ENCODE peak calls at places on chromosome 14, in four cellular contexts. X, I, J and R are unnamed samples.

GRCh38 chr14:25833341-25834121 is 764.3 kb downstream of the NOVA1 start:
- DNase-seq in X (peak), J (no peak), I (peak), R (no peak)

GRCh38 chr14:77213657-77214016 is 32.0 kb downstream of the TMEM63C start:
- DNase-seq in J (no peak), X (no peak), I (no peak), R (no peak)

GRCh38 chr14:20667957-20668356 is 16.4 kb upstream of the RNASE4 start:
- DNase-seq in J (peak), X (no peak), I (no peak), R (no peak)

GRCh38 chr14:59931237-59931636 is 11.3 kb downstream of the LRRC9 start:
- DNase-seq in J (no peak), X (no peak), I (no peak), R (no peak)

GRCh38 chr14:35806006-35806907 is 2.8 kb downstream of the RALGAPA1 start:
- DNase-seq in I (no peak), X (peak), J (no peak), R (no peak)

GRCh38 chr14:21015312-21015711 is 9.5 kb downstream of the NDRG2 start:
- DNase-seq in I (no peak), X (no peak), J (no peak), R (no peak)

GRCh38 chr14:100824946-100825690 is 800 bp upstream of the MEG3 start:
- DNase-seq in J (no peak), I (no peak), X (no peak), R (no peak)

GRCh38 chr14:95077380-95077779 is 79.9 kb downstream of the DICER1 start:
- DNase-seq in I (no peak), X (no peak), J (no peak), R (no peak)

DNA sequence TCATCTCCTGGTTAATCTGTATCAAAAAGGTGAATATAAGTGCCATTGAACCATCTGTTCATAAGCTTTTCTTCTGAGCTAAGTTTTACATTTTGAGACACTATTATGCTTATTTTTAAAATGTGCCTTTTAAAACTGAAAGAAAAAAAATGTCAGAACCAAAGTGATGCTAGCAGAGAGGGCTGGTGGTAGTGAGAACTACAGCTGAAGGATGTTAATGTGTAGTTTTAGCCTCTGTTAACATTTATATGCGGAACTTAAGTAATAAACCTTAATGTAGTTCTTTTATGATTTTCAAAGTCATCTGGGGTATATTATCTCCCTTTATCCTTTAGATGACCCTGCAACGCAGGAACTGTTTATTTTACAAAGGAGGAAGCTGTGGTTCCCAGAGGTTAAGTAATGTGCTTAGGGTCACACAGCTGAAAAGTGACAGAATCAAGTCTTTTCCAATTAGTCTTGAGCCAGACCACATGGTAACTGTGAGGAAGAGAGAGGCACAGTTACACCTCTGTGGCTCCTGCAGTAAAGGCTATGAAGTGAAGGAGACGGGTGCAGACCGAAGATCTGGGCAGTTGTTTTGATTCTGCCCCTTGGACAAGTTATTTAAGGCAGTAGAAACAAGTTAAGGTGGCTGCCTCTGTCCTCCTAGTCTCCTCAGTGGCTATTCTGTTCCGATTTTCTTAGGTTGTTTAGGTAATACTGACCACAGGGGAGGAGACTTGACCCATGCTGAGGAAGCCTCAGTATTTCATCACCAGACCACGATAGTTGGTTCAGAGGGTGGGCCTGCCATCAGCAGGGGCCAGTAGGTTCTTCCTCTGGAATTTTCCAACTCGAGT is 23.9 kb downstream of the GNG2 start:
- DNase-seq in J (no peak), I (no peak), X (no peak), R (no peak)
- TF ChIP-seq FOXK2 in J (no peak), I (no peak), X (no peak), R (no peak)

GRCh38 chr14:75456069-75457023 is 28.5 kb downstream of the JDP2 start:
- DNase-seq in X (no peak), I (no peak), J (no peak), R (no peak)
- TF ChIP-seq FOXK2 in X (no peak), I (no peak), J (no peak), R (no peak)

GRCh38 chr14:104657114-104657524 is 32.3 kb upstream of the INF2 start:
- DNase-seq in X (no peak), I (no peak), J (no peak), R (no peak)
- TF ChIP-seq FOXK2 in X (no peak), I (no peak), J (peak), R (no peak)

DNA sequence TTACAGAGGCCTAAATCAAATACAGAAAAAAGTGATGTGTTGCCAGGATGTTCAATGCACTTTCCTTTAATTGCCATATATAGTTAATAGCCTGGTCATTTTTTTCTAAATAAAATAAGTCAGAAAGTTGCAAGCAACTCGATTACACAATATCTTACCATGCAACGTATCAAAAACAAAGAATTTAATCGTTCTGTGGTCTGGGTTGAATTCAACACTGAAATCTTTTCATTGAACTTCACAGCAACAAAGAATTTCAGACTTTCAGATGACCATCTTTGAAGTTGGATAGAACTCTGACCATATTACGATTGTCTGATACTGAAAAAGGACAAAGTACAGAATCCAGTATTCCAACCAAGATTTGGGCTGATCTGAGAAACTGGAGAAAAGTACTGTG is 231.9 kb downstream of the SLC25A21 start:
- DNase-seq in I (no peak), J (no peak), X (no peak), R (no peak)
- TF ChIP-seq FOXK2 in I (no peak), J (no peak), X (no peak), R (no peak)

GRCh38 chr14:68653108-68653507 is 139.8 kb downstream of the ZFP36L1 start:
- DNase-seq in I (no peak), J (no peak), X (no peak), R (no peak)
- TF ChIP-seq FOXK2 in I (no peak), J (no peak), X (no peak), R (no peak)

GRCh38 chr14:94014375-94014774 is 11.8 kb upstream of the OTUB2 start:
- DNase-seq in J (no peak), I (no peak), X (no peak), R (no peak)
- TF ChIP-seq FOXK2 in J (no peak), I (no peak), X (no peak), R (no peak)

GRCh38 chr14:55804198-55804553 is 224.2 kb downstream of the KTN1 start:
- DNase-seq in X (no peak), J (no peak), I (no peak), R (no peak)

GRCh38 chr14:55802986-55803431 is 223.0 kb downstream of the KTN1 start:
- DNase-seq in I (no peak), X (peak), J (no peak), R (peak)

GRCh38 chr14:55801121-55801520 is 221.1 kb downstream of the KTN1 start:
- DNase-seq in X (no peak), J (no peak), I (no peak), R (no peak)

GRCh38 chr14:55805250-55805649 is 225.2 kb downstream of the KTN1 start:
- DNase-seq in I (no peak), X (no peak), J (no peak), R (no peak)

GRCh38 chr14:55803506-55804197 is 223.6 kb downstream of the KTN1 start:
- DNase-seq in I (no peak), X (no peak), J (no peak), R (no peak)
- TF ChIP-seq FOXK2 in I (no peak), X (no peak), J (no peak), R (no peak)